ENCODE peak calls at places on chromosomes 3 and 15, in seven cellular contexts. One of them, this sample, is unnamed.

GRCh38 chr15:81108427-81108826 is 25.6 kb upstream of the CFAP161 start:
- DNase-seq in NCI-H1417 treated with DMSO at 0.1 percent for 48 hours: no peak
- DNase-seq in HEK293T: no peak
- DNase-seq in WTC11: peak
- DNase-seq in BJ: no peak
- DNase-seq in GM10248: no peak
- DNase-seq in GM04504: no peak
- DNase-seq in this sample: no peak

GRCh38 chr3:115325539-115325938 is 178.5 kb upstream of the ZBTB20 start:
- DNase-seq in NCI-H1417 treated with DMSO at 0.1 percent for 48 hours: no peak
- DNase-seq in HEK293T: peak
- DNase-seq in WTC11: peak
- DNase-seq in BJ: no peak
- DNase-seq in GM10248: no peak
- DNase-seq in GM04504: peak
- DNase-seq in this sample: no peak

GRCh38 chr15:33910741-33911140 is 57.6 kb upstream of the CHRM5 start:
- DNase-seq in NCI-H1417 treated with DMSO at 0.1 percent for 48 hours: no peak
- DNase-seq in HEK293T: no peak
- DNase-seq in WTC11: no peak
- DNase-seq in BJ: no peak
- DNase-seq in GM10248: no peak
- DNase-seq in GM04504: no peak
- DNase-seq in this sample: no peak

GRCh38 chr15:100252359-100252758 is 89.4 kb downstream of the ADAMTS17 start:
- DNase-seq in NCI-H1417 treated with DMSO at 0.1 percent for 48 hours: no peak
- DNase-seq in HEK293T: no peak
- DNase-seq in WTC11: no peak
- DNase-seq in BJ: no peak
- DNase-seq in GM10248: no peak
- DNase-seq in GM04504: no peak
- DNase-seq in this sample: no peak

GRCh38 chr3:132629928-132630327 is 29.7 kb downstream of the ACAD11 start:
- DNase-seq in NCI-H1417 treated with DMSO at 0.1 percent for 48 hours: no peak
- DNase-seq in HEK293T: no peak
- DNase-seq in WTC11: no peak
- DNase-seq in BJ: peak
- DNase-seq in GM10248: no peak
- DNase-seq in GM04504: peak
- DNase-seq in this sample: no peak

GRCh38 chr3:182530316-182530715 is 263.0 kb upstream of the ATP11B start:
- DNase-seq in NCI-H1417 treated with DMSO at 0.1 percent for 48 hours: no peak
- DNase-seq in HEK293T: no peak
- DNase-seq in WTC11: no peak
- DNase-seq in BJ: no peak
- DNase-seq in GM10248: no peak
- DNase-seq in GM04504: no peak
- DNase-seq in this sample: no peak

GRCh38 chr15:38069001-38069400 is 134.6 kb downstream of the TMCO5A start:
- DNase-seq in NCI-H1417 treated with DMSO at 0.1 percent for 48 hours: no peak
- DNase-seq in HEK293T: no peak
- DNase-seq in WTC11: no peak
- DNase-seq in BJ: no peak
- DNase-seq in GM10248: peak
- DNase-seq in GM04504: peak
- DNase-seq in this sample: peak

GRCh38 chr3:73622135-73622534 is 2.6 kb downstream of the PDZRN3 start:
- DNase-seq in NCI-H1417 treated with DMSO at 0.1 percent for 48 hours: peak
- DNase-seq in HEK293T: no peak
- DNase-seq in WTC11: peak
- DNase-seq in BJ: no peak
- DNase-seq in GM10248: no peak
- DNase-seq in GM04504: no peak
- DNase-seq in this sample: no peak

GRCh38 chr3:60854762-60855161 is 396.5 kb downstream of the FHIT start:
- DNase-seq in NCI-H1417 treated with DMSO at 0.1 percent for 48 hours: no peak
- DNase-seq in HEK293T: no peak
- DNase-seq in WTC11: no peak
- DNase-seq in BJ: no peak
- DNase-seq in GM10248: no peak
- DNase-seq in GM04504: peak
- DNase-seq in this sample: no peak

GRCh38 chr3:54653456-54654195 is 274.2 kb downstream of the LRTM1 start:
- DNase-seq in NCI-H1417 treated with DMSO at 0.1 percent for 48 hours: no peak
- DNase-seq in HEK293T: no peak
- DNase-seq in WTC11: no peak
- DNase-seq in BJ: no peak
- DNase-seq in GM10248: no peak
- DNase-seq in GM04504: no peak
- DNase-seq in this sample: no peak

GRCh38 chr3:146449076-146449475 is 20.3 kb downstream of the PLSCR2 start:
- DNase-seq in NCI-H1417 treated with DMSO at 0.1 percent for 48 hours: no peak
- DNase-seq in HEK293T: no peak
- DNase-seq in WTC11: no peak
- DNase-seq in BJ: no peak
- DNase-seq in GM10248: no peak
- DNase-seq in GM04504: no peak
- DNase-seq in this sample: no peak

GRCh38 chr15:100016632-100017031 is 283.4 kb upstream of the LYSMD4 start:
- DNase-seq in NCI-H1417 treated with DMSO at 0.1 percent for 48 hours: no peak
- DNase-seq in HEK293T: no peak
- DNase-seq in WTC11: no peak
- DNase-seq in BJ: no peak
- DNase-seq in GM10248: no peak
- DNase-seq in GM04504: no peak
- DNase-seq in this sample: no peak